ENCODE peak calls at places on chromosome 21, in four cellular contexts. W is PC-9, R is astrocyte, Z is Peyer's patch. N is an unnamed sample.

GRCh38 chr21:38881041-38881570 is 75.4 kb downstream of the ETS2 start:
- DNase-seq in R (no peak), Z (no peak), W (no peak), N (no peak)

GRCh38 chr21:41326414-41327080 is 9.9 kb downstream of the FAM3B start:
- DNase-seq in R (no peak), Z (no peak), W (no peak), N (no peak)

GRCh38 chr21:16250282-16250681 is 520.5 kb downstream of the USP25 start:
- DNase-seq in R (no peak), W (no peak), Z (no peak), N (no peak)

GRCh38 chr21:38097789-38098188 is 159.0 kb upstream of the KCNJ15 start:
- DNase-seq in Z (no peak), W (no peak), R (no peak), N (no peak)

GRCh38 chr21:42465008-42465878 is 30.8 kb downstream of the RSPH1 start:
- DNase-seq in W (no peak), R (no peak), Z (peak; percentile 53), N (no peak)

GRCh38 chr21:38965910-38966504 is 160.3 kb downstream of the ETS2 start:
- DNase-seq in Z (peak; percentile 87), R (no peak), W (peak; percentile 72), N (no peak)

GRCh38 chr21:39938086-39938611 is 70.9 kb downstream of the PCP4 start:
- DNase-seq in R (no peak), Z (no peak), W (no peak), N (no peak)

GRCh38 chr21:37000381-37000780 is 6.1 kb upstream of the RIPPLY3 start:
- DNase-seq in W (no peak), R (no peak), Z (no peak), N (no peak)

GRCh38 chr21:39087238-39087975 is 95.8 kb downstream of the PSMG1 start:
- DNase-seq in W (no peak), R (peak; percentile 24), Z (no peak), N (no peak)

GRCh38 chr21:38241029-38241740 is 15.6 kb upstream of the KCNJ15 start:
- DNase-seq in R (peak; percentile 78), Z (no peak), W (no peak), N (peak; percentile 31)

GRCh38 chr21:15003463-15004135 is 61.2 kb downstream of the NRIP1 start:
- DNase-seq in Z (no peak), R (no peak), W (no peak), N (no peak)

GRCh38 chr21:14064296-14064645 is 146.5 kb downstream of the LIPI start:
- DNase-seq in Z (no peak), W (no peak), R (no peak), N (no peak)

GRCh38 chr21:42505090-42505726 is 8.4 kb upstream of the SLC37A1 start:
- DNase-seq in R (no peak), W (no peak), Z (no peak), N (no peak)

GRCh38 chr21:26773058-26773457 is 72.2 kb downstream of the ADAMTS1 start:
- DNase-seq in W (no peak), Z (no peak), R (no peak), N (no peak)

GRCh38 chr21:26776320-26777021 is 68.7 kb downstream of the ADAMTS1 start:
- DNase-seq in Z (no peak), W (no peak), R (peak; percentile 22), N (peak; percentile 46)

GRCh38 chr21:26782349-26782748 is 62.9 kb downstream of the ADAMTS1 start:
- DNase-seq in Z (no peak), R (no peak), W (no peak), N (no peak)

GRCh38 chr21:26781331-26781730 is 63.9 kb downstream of the ADAMTS1 start:
- DNase-seq in W (no peak), R (no peak), Z (no peak), N (no peak)

DNA sequence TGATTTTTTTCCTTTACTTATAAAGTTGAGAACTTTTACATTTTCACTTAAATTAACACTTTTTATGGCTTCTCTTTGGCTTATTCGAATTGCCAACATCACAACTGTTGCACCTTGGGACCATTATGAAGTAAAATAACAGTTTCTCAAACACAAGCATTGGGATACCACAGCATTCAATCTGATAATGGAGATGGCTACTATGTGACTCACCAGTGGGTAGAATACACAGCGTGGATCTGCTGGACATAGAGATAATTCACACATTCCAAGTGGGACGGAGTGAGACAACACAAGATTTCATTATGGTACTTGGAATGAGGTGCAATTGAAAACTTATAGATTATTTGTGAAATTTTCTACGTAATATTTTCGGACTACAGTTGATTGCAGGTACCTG is 68.0 kb downstream of the ADAMTS1 start:
- DNase-seq in W (no peak), Z (no peak), R (no peak), N (no peak)
- H3K4me3 ChIP-seq in W (no peak overlapping the region), Z (no peak overlapping the region), R (no peak overlapping the region), N (no peak overlapping the region)

DNA sequence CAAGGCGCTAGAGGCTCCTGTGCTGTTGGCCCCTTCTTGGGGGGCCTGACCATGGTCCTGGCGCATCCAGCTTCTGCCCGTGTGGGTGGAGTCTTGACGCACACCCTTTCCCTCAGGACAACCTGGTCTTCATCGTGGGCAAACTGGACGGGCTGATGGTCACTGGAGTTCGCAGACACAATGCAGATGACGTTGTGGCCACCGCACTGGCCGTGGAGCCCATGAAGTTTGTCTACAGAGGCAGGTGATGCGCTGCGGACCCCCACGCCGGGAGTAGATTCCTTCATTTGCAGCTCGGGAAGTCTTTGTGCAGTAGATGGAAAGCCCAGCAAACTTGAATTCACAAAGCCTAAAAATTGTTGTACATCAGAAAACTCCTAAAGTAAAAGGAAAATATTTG is 58.1 kb downstream of the S100B start:
- DNase-seq in R (no peak), Z (no peak), W (no peak), N (no peak)
- H3K36me3 ChIP-seq in R (peaks cover 18% of the 10 kb centered on the region), Z (no peaks in the 10 kb centered on the region), W (no peaks in the 10 kb centered on the region), N (peaks cover 22% of the 10 kb centered on the region)

GRCh38 chr21:44455524-44456206 is 355 bp downstream of the LRRC3 start:
- DNase-seq in W (peak; percentile 7), R (no peak), Z (peak; percentile 68), N (no peak)
- TF ChIP-seq CTCF in W (no peak), R (no peak), Z (no peak), N (peak; percentile 40)

GRCh38 chr21:44514218-44514520 is 25.8 kb downstream of the KRTAP10-1 start:
- DNase-seq in Z (no peak), W (no peak), R (no peak), N (no peak)

GRCh38 chr21:44514746-44515358 is 25.1 kb downstream of the KRTAP10-1 start:
- DNase-seq in W (no peak), R (no peak), Z (no peak), N (no peak)

GRCh38 chr21:44516828-44517174 is 23.2 kb downstream of the KRTAP10-1 start:
- DNase-seq in R (no peak), W (no peak), Z (no peak), N (no peak)

GRCh38 chr21:44516342-44516741 is 23.7 kb downstream of the KRTAP10-1 start:
- DNase-seq in W (no peak), R (no peak), Z (no peak), N (no peak)

GRCh38 chr21:44515359-44516165 is 24.4 kb downstream of the KRTAP10-1 start:
- DNase-seq in R (no peak), W (no peak), Z (no peak), N (no peak)
- H3K4me3 ChIP-seq in R (no peak overlapping the region), W (no peak overlapping the region), Z (no peak overlapping the region), N (no peak overlapping the region)

DNA sequence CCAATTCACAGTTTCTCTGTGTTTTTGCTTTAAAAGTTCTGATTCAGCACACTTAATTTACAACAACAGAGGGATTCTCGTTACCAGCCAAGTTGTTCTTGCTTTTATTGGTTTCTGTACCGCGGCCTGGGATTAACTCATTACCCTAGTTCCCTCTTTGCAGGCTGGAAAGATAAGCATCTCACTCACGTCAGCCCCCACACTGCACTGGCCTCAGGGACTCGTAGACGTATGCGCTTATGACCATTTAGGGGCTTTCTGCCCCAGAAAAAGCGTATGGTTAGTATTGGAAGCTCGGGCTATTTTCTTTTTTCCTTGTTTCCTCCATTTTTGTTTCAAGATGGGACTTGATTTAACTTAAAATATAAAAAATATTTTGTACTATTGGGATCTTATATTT is 76.0 kb downstream of the POFUT2 start:
- DNase-seq in Z (no peak), W (no peak), R (no peak), N (no peak)
- H3K36me3 ChIP-seq in Z (no peaks in the 10 kb centered on the region), W (no peaks in the 10 kb centered on the region), R (no peaks in the 10 kb centered on the region), N (no peaks in the 10 kb centered on the region)

GRCh38 chr21:45336870-45337269 is 49.2 kb upstream of the POFUT2 start:
- DNase-seq in W (no peak), Z (no peak), R (peak; percentile 47), N (no peak)
- TF ChIP-seq CTCF in W (no peak), Z (no peak), R (no peak), N (no peak)

GRCh38 chr21:35530726-35531125 is 481.6 kb upstream of the RUNX1 start:
- DNase-seq in R (no peak), W (no peak), Z (no peak), N (no peak)

GRCh38 chr21:35525443-35525842 is 476.3 kb upstream of the RUNX1 start:
- DNase-seq in R (no peak), Z (peak; percentile 78), W (no peak), N (no peak)

GRCh38 chr21:35529141-35529863 is 480.2 kb upstream of the RUNX1 start:
- DNase-seq in Z (no peak), R (peak; percentile 60), W (no peak), N (no peak)

GRCh38 chr21:35527358-35527757 is 478.3 kb upstream of the RUNX1 start:
- DNase-seq in W (no peak), R (no peak), Z (no peak), N (no peak)

GRCh38 chr21:35528109-35529042 is 479.3 kb upstream of the RUNX1 start:
- DNase-seq in W (no peak), R (peak; percentile 22), Z (peak; percentile 77), N (no peak)
- H3K4me3 ChIP-seq in W (no peak overlapping the region), R (no peak overlapping the region), Z (peak overlapping the region; percentile 24), N (no peak overlapping the region)

GRCh38 chr21:32346951-32347350 is 45.9 kb downstream of the URB1 start:
- DNase-seq in R (no peak), Z (no peak), W (no peak), N (no peak)
- H3K36me3 ChIP-seq in R (peaks cover 68% of the 10 kb centered on the region), Z (no peaks in the 10 kb centered on the region), W (peaks cover 23% of the 10 kb centered on the region), N (peaks cover 50% of the 10 kb centered on the region)

GRCh38 chr21:28590026-28590425 is 402.7 kb downstream of the LTN1 start:
- DNase-seq in W (no peak), R (no peak), Z (no peak), N (no peak)

GRCh38 chr21:28592205-28592845 is 400.4 kb downstream of the LTN1 start:
- DNase-seq in R (no peak), Z (no peak), W (no peak), N (no peak)

GRCh38 chr21:28587748-28588147 is 404.9 kb downstream of the LTN1 start:
- DNase-seq in Z (no peak), W (no peak), R (no peak), N (peak; percentile 26)

GRCh38 chr21:28588997-28589396 is 403.7 kb downstream of the LTN1 start:
- DNase-seq in R (no peak), Z (no peak), W (no peak), N (no peak)

GRCh38 chr21:28590722-28591121 is 402.0 kb downstream of the LTN1 start:
- DNase-seq in Z (no peak), W (no peak), R (no peak), N (no peak)
- TF ChIP-seq CTCF in Z (no peak), W (no peak), R (no peak), N (no peak)

DNA sequence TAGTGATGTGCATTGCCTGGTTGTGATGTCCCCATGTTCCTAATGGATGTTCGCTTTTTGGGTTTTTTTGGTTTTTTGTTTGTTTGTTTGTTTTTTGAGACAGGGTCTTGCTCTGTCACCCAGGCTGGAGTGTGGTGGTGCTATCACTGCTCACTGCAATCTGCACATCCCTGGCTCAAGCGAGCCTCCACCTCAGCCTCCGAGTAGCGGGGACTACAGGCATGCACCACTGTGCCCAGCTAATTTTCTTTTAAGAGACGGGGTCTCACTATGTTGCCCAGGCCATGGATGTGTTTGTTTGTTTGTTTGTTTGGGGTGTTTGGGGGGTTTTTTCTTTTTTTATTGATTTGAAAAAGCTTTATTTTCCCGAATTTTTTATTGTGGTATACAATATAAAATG is 2.1 kb downstream of the COL6A2 start:
- DNase-seq in Z (no peak), R (no peak), W (no peak), N (no peak)
- H3K4me3 ChIP-seq in Z (no peak overlapping the region), R (peak overlapping the region; percentile 76), W (no peak overlapping the region), N (peak overlapping the region; percentile 88)

N was measured in BJ.